ENCODE peak calls at places on chromosomes 7 and 10, in nine cellular contexts. One of them, this sample, is unnamed.

GRCh38 chr7:137538361-137538762 is 194.8 kb upstream of the PTN start:
- DNase-seq in retina: no peak
- DNase-seq in pulmonary artery endothelial cell: no peak
- DNase-seq in caudate nucleus: no peak
- DNase-seq in AG08395: peak
- DNase-seq in stimulated activated CD8-positive, alpha-beta memory T cell treated with anti-CD3 and anti-CD28 coated beads, Interleukin-7, amount 100 ng/mL, for 24 hours: no peak
- DNase-seq in HCT116: no peak
- DNase-seq in fibroblast of lung: peak
- DNase-seq in KBM-7: no peak
- DNase-seq in this sample: no peak

GRCh38 chr7:140062118-140062527 is 628 bp downstream of the PARP12 start:
- DNase-seq in retina: peak
- DNase-seq in pulmonary artery endothelial cell: no peak
- DNase-seq in caudate nucleus: no peak
- DNase-seq in AG08395: no peak
- DNase-seq in stimulated activated CD8-positive, alpha-beta memory T cell treated with anti-CD3 and anti-CD28 coated beads, Interleukin-7, amount 100 ng/mL, for 24 hours: peak
- DNase-seq in HCT116: no peak
- DNase-seq in fibroblast of lung: no peak
- DNase-seq in KBM-7: peak
- DNase-seq in this sample: no peak

GRCh38 chr7:29285451-29285807 is 90.9 kb downstream of the CHN2 start:
- DNase-seq in retina: no peak
- DNase-seq in pulmonary artery endothelial cell: no peak
- DNase-seq in caudate nucleus: no peak
- DNase-seq in AG08395: peak
- DNase-seq in stimulated activated CD8-positive, alpha-beta memory T cell treated with anti-CD3 and anti-CD28 coated beads, Interleukin-7, amount 100 ng/mL, for 24 hours: peak
- DNase-seq in HCT116: peak
- DNase-seq in fibroblast of lung: peak
- DNase-seq in KBM-7: peak
- DNase-seq in this sample: peak

GRCh38 chr7:37390149-37390548 is 58.5 kb downstream of the ELMO1 start:
- DNase-seq in retina: peak
- DNase-seq in pulmonary artery endothelial cell: no peak
- DNase-seq in caudate nucleus: no peak
- DNase-seq in AG08395: no peak
- DNase-seq in stimulated activated CD8-positive, alpha-beta memory T cell treated with anti-CD3 and anti-CD28 coated beads, Interleukin-7, amount 100 ng/mL, for 24 hours: no peak
- DNase-seq in HCT116: no peak
- DNase-seq in fibroblast of lung: no peak
- DNase-seq in KBM-7: no peak
- DNase-seq in this sample: no peak

GRCh38 chr10:19783721-19784120 is 32.5 kb upstream of the PLXDC2 start:
- DNase-seq in retina: no peak
- DNase-seq in pulmonary artery endothelial cell: no peak
- DNase-seq in caudate nucleus: no peak
- DNase-seq in AG08395: no peak
- DNase-seq in stimulated activated CD8-positive, alpha-beta memory T cell treated with anti-CD3 and anti-CD28 coated beads, Interleukin-7, amount 100 ng/mL, for 24 hours: no peak
- DNase-seq in HCT116: no peak
- DNase-seq in fibroblast of lung: no peak
- DNase-seq in KBM-7: no peak
- DNase-seq in this sample: no peak

GRCh38 chr7:12785473-12785872 is 98.0 kb downstream of the ARL4A start:
- DNase-seq in retina: no peak
- DNase-seq in pulmonary artery endothelial cell: no peak
- DNase-seq in caudate nucleus: no peak
- DNase-seq in AG08395: no peak
- DNase-seq in stimulated activated CD8-positive, alpha-beta memory T cell treated with anti-CD3 and anti-CD28 coated beads, Interleukin-7, amount 100 ng/mL, for 24 hours: no peak
- DNase-seq in HCT116: no peak
- DNase-seq in fibroblast of lung: no peak
- DNase-seq in KBM-7: no peak
- DNase-seq in this sample: no peak

GRCh38 chr10:21056461-21056860 is 159.3 kb upstream of the NEBL start:
- DNase-seq in retina: no peak
- DNase-seq in pulmonary artery endothelial cell: no peak
- DNase-seq in caudate nucleus: no peak
- DNase-seq in AG08395: no peak
- DNase-seq in stimulated activated CD8-positive, alpha-beta memory T cell treated with anti-CD3 and anti-CD28 coated beads, Interleukin-7, amount 100 ng/mL, for 24 hours: no peak
- DNase-seq in HCT116: no peak
- DNase-seq in fibroblast of lung: no peak
- DNase-seq in KBM-7: no peak
- DNase-seq in this sample: no peak

GRCh38 chr7:815284-816216 is 16.7 kb upstream of the SUN1 start:
- DNase-seq in retina: peak
- DNase-seq in pulmonary artery endothelial cell: no peak
- DNase-seq in caudate nucleus: no peak
- DNase-seq in AG08395: no peak
- DNase-seq in stimulated activated CD8-positive, alpha-beta memory T cell treated with anti-CD3 and anti-CD28 coated beads, Interleukin-7, amount 100 ng/mL, for 24 hours: no peak
- DNase-seq in HCT116: no peak
- DNase-seq in fibroblast of lung: no peak
- DNase-seq in KBM-7: peak
- DNase-seq in this sample: peak

GRCh38 chr10:96317067-96317833 is 13.0 kb downstream of the DNTT start:
- DNase-seq in retina: no peak
- DNase-seq in pulmonary artery endothelial cell: no peak
- DNase-seq in caudate nucleus: no peak
- DNase-seq in AG08395: no peak
- DNase-seq in stimulated activated CD8-positive, alpha-beta memory T cell treated with anti-CD3 and anti-CD28 coated beads, Interleukin-7, amount 100 ng/mL, for 24 hours: no peak
- DNase-seq in HCT116: no peak
- DNase-seq in fibroblast of lung: no peak
- DNase-seq in KBM-7: no peak
- DNase-seq in this sample: no peak

GRCh38 chr10:22321156-22321711 is 335 bp downstream of the BMI1 start:
- DNase-seq in retina: peak
- DNase-seq in pulmonary artery endothelial cell: no peak
- DNase-seq in caudate nucleus: no peak
- DNase-seq in AG08395: peak
- DNase-seq in stimulated activated CD8-positive, alpha-beta memory T cell treated with anti-CD3 and anti-CD28 coated beads, Interleukin-7, amount 100 ng/mL, for 24 hours: no peak
- DNase-seq in HCT116: no peak
- DNase-seq in fibroblast of lung: peak
- DNase-seq in KBM-7: peak
- DNase-seq in this sample: peak

GRCh38 chr7:50837965-50838364 is 55.3 kb upstream of the GRB10 start:
- DNase-seq in retina: no peak
- DNase-seq in pulmonary artery endothelial cell: peak
- DNase-seq in caudate nucleus: no peak
- DNase-seq in AG08395: no peak
- DNase-seq in stimulated activated CD8-positive, alpha-beta memory T cell treated with anti-CD3 and anti-CD28 coated beads, Interleukin-7, amount 100 ng/mL, for 24 hours: no peak
- DNase-seq in HCT116: no peak
- DNase-seq in fibroblast of lung: peak
- DNase-seq in KBM-7: no peak
- DNase-seq in this sample: peak

GRCh38 chr10:131706952-131707351 is 193.9 kb upstream of the PPP2R2D start:
- DNase-seq in retina: no peak
- DNase-seq in pulmonary artery endothelial cell: no peak
- DNase-seq in caudate nucleus: no peak
- DNase-seq in AG08395: no peak
- DNase-seq in stimulated activated CD8-positive, alpha-beta memory T cell treated with anti-CD3 and anti-CD28 coated beads, Interleukin-7, amount 100 ng/mL, for 24 hours: no peak
- DNase-seq in HCT116: no peak
- DNase-seq in fibroblast of lung: no peak
- DNase-seq in KBM-7: no peak
- DNase-seq in this sample: no peak

GRCh38 chr7:98879198-98879988 is 1.1 kb downstream of the TRRAP start:
- DNase-seq in retina: no peak
- DNase-seq in pulmonary artery endothelial cell: no peak
- DNase-seq in caudate nucleus: no peak
- DNase-seq in AG08395: no peak
- DNase-seq in stimulated activated CD8-positive, alpha-beta memory T cell treated with anti-CD3 and anti-CD28 coated beads, Interleukin-7, amount 100 ng/mL, for 24 hours: no peak
- DNase-seq in HCT116: peak
- DNase-seq in fibroblast of lung: no peak
- DNase-seq in KBM-7: peak
- DNase-seq in this sample: peak

GRCh38 chr7:10940748-10941358 is 32.8 kb upstream of the PHF14 start:
- DNase-seq in retina: no peak
- DNase-seq in pulmonary artery endothelial cell: no peak
- DNase-seq in caudate nucleus: no peak
- DNase-seq in AG08395: no peak
- DNase-seq in stimulated activated CD8-positive, alpha-beta memory T cell treated with anti-CD3 and anti-CD28 coated beads, Interleukin-7, amount 100 ng/mL, for 24 hours: no peak
- DNase-seq in HCT116: no peak
- DNase-seq in fibroblast of lung: no peak
- DNase-seq in KBM-7: no peak
- DNase-seq in this sample: no peak

GRCh38 chr7:65980478-65981250 is 1.3 kb downstream of the GUSB start:
- DNase-seq in retina: peak
- DNase-seq in pulmonary artery endothelial cell: no peak
- DNase-seq in caudate nucleus: no peak
- DNase-seq in AG08395: no peak
- DNase-seq in stimulated activated CD8-positive, alpha-beta memory T cell treated with anti-CD3 and anti-CD28 coated beads, Interleukin-7, amount 100 ng/mL, for 24 hours: peak
- DNase-seq in HCT116: no peak
- DNase-seq in fibroblast of lung: peak
- DNase-seq in KBM-7: peak
- DNase-seq in this sample: peak

GRCh38 chr7:23380961-23381360 is 81.8 kb downstream of the MALSU1 start:
- DNase-seq in retina: no peak
- DNase-seq in pulmonary artery endothelial cell: no peak
- DNase-seq in caudate nucleus: no peak
- DNase-seq in AG08395: no peak
- DNase-seq in stimulated activated CD8-positive, alpha-beta memory T cell treated with anti-CD3 and anti-CD28 coated beads, Interleukin-7, amount 100 ng/mL, for 24 hours: no peak
- DNase-seq in HCT116: no peak
- DNase-seq in fibroblast of lung: no peak
- DNase-seq in KBM-7: no peak
- DNase-seq in this sample: no peak

GRCh38 chr7:24923172-24923865 is 56.7 kb downstream of the OSBPL3 start:
- DNase-seq in retina: no peak
- DNase-seq in pulmonary artery endothelial cell: no peak
- DNase-seq in caudate nucleus: no peak
- DNase-seq in AG08395: no peak
- DNase-seq in stimulated activated CD8-positive, alpha-beta memory T cell treated with anti-CD3 and anti-CD28 coated beads, Interleukin-7, amount 100 ng/mL, for 24 hours: no peak
- DNase-seq in HCT116: no peak
- DNase-seq in fibroblast of lung: no peak
- DNase-seq in KBM-7: peak
- DNase-seq in this sample: no peak

GRCh38 chr7:56570968-56571367 is 454.8 kb upstream of the NUPR2 start:
- DNase-seq in retina: no peak
- DNase-seq in pulmonary artery endothelial cell: no peak
- DNase-seq in caudate nucleus: no peak
- DNase-seq in AG08395: no peak
- DNase-seq in stimulated activated CD8-positive, alpha-beta memory T cell treated with anti-CD3 and anti-CD28 coated beads, Interleukin-7, amount 100 ng/mL, for 24 hours: no peak
- DNase-seq in HCT116: no peak
- DNase-seq in fibroblast of lung: no peak
- DNase-seq in KBM-7: no peak
- DNase-seq in this sample: no peak

GRCh38 chr7:150953061-150953997 is 24.8 kb downstream of the KCNH2 start:
- DNase-seq in retina: no peak
- DNase-seq in pulmonary artery endothelial cell: no peak
- DNase-seq in caudate nucleus: no peak
- DNase-seq in AG08395: no peak
- DNase-seq in stimulated activated CD8-positive, alpha-beta memory T cell treated with anti-CD3 and anti-CD28 coated beads, Interleukin-7, amount 100 ng/mL, for 24 hours: no peak
- DNase-seq in HCT116: no peak
- DNase-seq in fibroblast of lung: no peak
- DNase-seq in KBM-7: no peak
- DNase-seq in this sample: no peak

GRCh38 chr10:74078037-74078436 is 72.6 kb downstream of the AP3M1 start:
- DNase-seq in retina: no peak
- DNase-seq in pulmonary artery endothelial cell: peak
- DNase-seq in caudate nucleus: no peak
- DNase-seq in AG08395: no peak
- DNase-seq in stimulated activated CD8-positive, alpha-beta memory T cell treated with anti-CD3 and anti-CD28 coated beads, Interleukin-7, amount 100 ng/mL, for 24 hours: peak
- DNase-seq in HCT116: no peak
- DNase-seq in fibroblast of lung: peak
- DNase-seq in KBM-7: no peak
- DNase-seq in this sample: peak

GRCh38 chr10:3808689-3809199 is 23.7 kb upstream of the KLF6 start:
- DNase-seq in retina: no peak
- DNase-seq in pulmonary artery endothelial cell: no peak
- DNase-seq in caudate nucleus: no peak
- DNase-seq in AG08395: no peak
- DNase-seq in stimulated activated CD8-positive, alpha-beta memory T cell treated with anti-CD3 and anti-CD28 coated beads, Interleukin-7, amount 100 ng/mL, for 24 hours: no peak
- DNase-seq in HCT116: no peak
- DNase-seq in fibroblast of lung: no peak
- DNase-seq in KBM-7: no peak
- DNase-seq in this sample: no peak

GRCh38 chr7:106257752-106258151 is 27.0 kb downstream of the NAMPT start:
- DNase-seq in retina: no peak
- DNase-seq in pulmonary artery endothelial cell: no peak
- DNase-seq in caudate nucleus: no peak
- DNase-seq in AG08395: no peak
- DNase-seq in stimulated activated CD8-positive, alpha-beta memory T cell treated with anti-CD3 and anti-CD28 coated beads, Interleukin-7, amount 100 ng/mL, for 24 hours: no peak
- DNase-seq in HCT116: no peak
- DNase-seq in fibroblast of lung: no peak
- DNase-seq in KBM-7: no peak
- DNase-seq in this sample: no peak

GRCh38 chr7:4707980-4708411 is 25.9 kb downstream of the FOXK1 start:
- DNase-seq in retina: peak
- DNase-seq in pulmonary artery endothelial cell: no peak
- DNase-seq in caudate nucleus: no peak
- DNase-seq in AG08395: no peak
- DNase-seq in stimulated activated CD8-positive, alpha-beta memory T cell treated with anti-CD3 and anti-CD28 coated beads, Interleukin-7, amount 100 ng/mL, for 24 hours: no peak
- DNase-seq in HCT116: no peak
- DNase-seq in fibroblast of lung: no peak
- DNase-seq in KBM-7: no peak
- DNase-seq in this sample: no peak

GRCh38 chr10:14838582-14839304 is 637 bp downstream of the HSPA14 start:
- DNase-seq in retina: peak
- DNase-seq in pulmonary artery endothelial cell: no peak
- DNase-seq in caudate nucleus: peak
- DNase-seq in AG08395: peak
- DNase-seq in stimulated activated CD8-positive, alpha-beta memory T cell treated with anti-CD3 and anti-CD28 coated beads, Interleukin-7, amount 100 ng/mL, for 24 hours: no peak
- DNase-seq in HCT116: no peak
- DNase-seq in fibroblast of lung: peak
- DNase-seq in KBM-7: peak
- DNase-seq in this sample: peak

GRCh38 chr10:102710604-102711003 is 3.6 kb downstream of the ARL3 start:
- DNase-seq in retina: no peak
- DNase-seq in pulmonary artery endothelial cell: no peak
- DNase-seq in caudate nucleus: no peak
- DNase-seq in AG08395: peak
- DNase-seq in stimulated activated CD8-positive, alpha-beta memory T cell treated with anti-CD3 and anti-CD28 coated beads, Interleukin-7, amount 100 ng/mL, for 24 hours: no peak
- DNase-seq in HCT116: no peak
- DNase-seq in fibroblast of lung: peak
- DNase-seq in KBM-7: no peak
- DNase-seq in this sample: no peak

GRCh38 chr10:132534348-132535064 is 3.1 kb upstream of the INPP5A start:
- DNase-seq in retina: no peak
- DNase-seq in pulmonary artery endothelial cell: no peak
- DNase-seq in caudate nucleus: no peak
- DNase-seq in AG08395: no peak
- DNase-seq in stimulated activated CD8-positive, alpha-beta memory T cell treated with anti-CD3 and anti-CD28 coated beads, Interleukin-7, amount 100 ng/mL, for 24 hours: no peak
- DNase-seq in HCT116: no peak
- DNase-seq in fibroblast of lung: no peak
- DNase-seq in KBM-7: no peak
- DNase-seq in this sample: no peak

GRCh38 chr7:103637080-103637479 is 191.1 kb upstream of the SLC26A5 start:
- DNase-seq in retina: no peak
- DNase-seq in pulmonary artery endothelial cell: peak
- DNase-seq in caudate nucleus: no peak
- DNase-seq in AG08395: peak
- DNase-seq in stimulated activated CD8-positive, alpha-beta memory T cell treated with anti-CD3 and anti-CD28 coated beads, Interleukin-7, amount 100 ng/mL, for 24 hours: no peak
- DNase-seq in HCT116: no peak
- DNase-seq in fibroblast of lung: peak
- DNase-seq in KBM-7: no peak
- DNase-seq in this sample: no peak

GRCh38 chr7:150902078-150903033 is 50.0 kb downstream of the AOC1 start:
- DNase-seq in retina: no peak
- DNase-seq in pulmonary artery endothelial cell: no peak
- DNase-seq in caudate nucleus: no peak
- DNase-seq in AG08395: no peak
- DNase-seq in stimulated activated CD8-positive, alpha-beta memory T cell treated with anti-CD3 and anti-CD28 coated beads, Interleukin-7, amount 100 ng/mL, for 24 hours: no peak
- DNase-seq in HCT116: no peak
- DNase-seq in fibroblast of lung: no peak
- DNase-seq in KBM-7: no peak
- DNase-seq in this sample: no peak

GRCh38 chr7:22429386-22429785 is 70.6 kb downstream of the STEAP1B start:
- DNase-seq in retina: no peak
- DNase-seq in pulmonary artery endothelial cell: no peak
- DNase-seq in caudate nucleus: no peak
- DNase-seq in AG08395: no peak
- DNase-seq in stimulated activated CD8-positive, alpha-beta memory T cell treated with anti-CD3 and anti-CD28 coated beads, Interleukin-7, amount 100 ng/mL, for 24 hours: no peak
- DNase-seq in HCT116: no peak
- DNase-seq in fibroblast of lung: peak
- DNase-seq in KBM-7: no peak
- DNase-seq in this sample: no peak

This sample was measured in Calu3.